ENCODE peak calls at places on chromosome 11, in five cellular contexts. U, F, Y, G and V are unnamed samples.

GRCh38 chr11:1202776-1203504 is 19.9 kb upstream of the MUC5B start:
- DNase-seq in U (peak; percentile 24), F (peak; percentile 64), Y (no peak), G (peak; percentile 14), V (peak; percentile 73)

GRCh38 chr11:15114501-15115475 is at the start of gene INSC:
- DNase-seq in U (no peak), F (peak; percentile 29), Y (no peak), G (no peak), V (no peak)

GRCh38 chr11:108593910-108594434 is 404 bp upstream of the EXPH5 start:
- DNase-seq in U (no peak), F (no peak), Y (no peak), G (no peak), V (no peak)

GRCh38 chr11:64894070-64894811 is 15.8 kb upstream of the EHD1 start:
- DNase-seq in U (peak; percentile 76), F (peak; percentile 85), Y (peak; percentile 74), G (peak; percentile 83), V (peak; percentile 74)

GRCh38 chr11:122180435-122180834 is 64.4 kb upstream of the BLID start:
- DNase-seq in U (no peak), F (no peak), Y (no peak), G (peak; percentile 61), V (peak; percentile 89)

GRCh38 chr11:115226556-115226955 is 277.7 kb downstream of the CADM1 start:
- DNase-seq in U (peak; percentile 39), F (no peak), Y (no peak), G (no peak), V (no peak)

GRCh38 chr11:84642500-84642899 is 984.6 kb downstream of the DLG2 start:
- DNase-seq in U (no peak), F (no peak), Y (no peak), G (no peak), V (no peak)

GRCh38 chr11:1310772-1311468 is 1.5 kb upstream of the TOLLIP start:
- DNase-seq in U (no peak), F (no peak), Y (no peak), G (no peak), V (no peak)

GRCh38 chr11:75140269-75141138 is 10.4 kb upstream of the SLCO2B1 start:
- DNase-seq in U (peak; percentile 47), F (peak; percentile 70), Y (no peak), G (peak; percentile 51), V (peak; percentile 61)

GRCh38 chr11:62974848-62975522 is 9.8 kb downstream of the SLC22A6 start:
- DNase-seq in U (peak; percentile 6), F (peak; percentile 76), Y (no peak), G (no peak), V (no peak)

GRCh38 chr11:113096661-113097060 is 135.4 kb downstream of the NCAM1 start:
- DNase-seq in U (no peak), F (no peak), Y (no peak), G (no peak), V (no peak)

GRCh38 chr11:38648597-38648996 is 2050.6 kb upstream of the RAG2 start:
- DNase-seq in U (no peak), F (no peak), Y (no peak), G (no peak), V (no peak)

GRCh38 chr11:36380296-36381004 is 84.4 kb downstream of the PRR5L start:
- DNase-seq in U (no peak), F (no peak), Y (no peak), G (no peak), V (no peak)

GRCh38 chr11:100878474-100878873 is 191.4 kb downstream of the ARHGAP42 start:
- DNase-seq in U (no peak), F (no peak), Y (no peak), G (no peak), V (no peak)

GRCh38 chr11:118436639-118437045 is 350 bp downstream of the KMT2A start:
- DNase-seq in U (no peak), F (peak; percentile 31), Y (no peak), G (no peak), V (peak; percentile 67)

GRCh38 chr11:76579047-76579751 is 91.3 kb downstream of the LRRC32 start:
- DNase-seq in U (no peak), F (peak; percentile 37), Y (peak; percentile 46), G (peak; percentile 62), V (peak; percentile 63)

GRCh38 chr11:120657306-120658070 is 145.9 kb downstream of the GRIK4 start:
- DNase-seq in U (no peak), F (no peak), Y (no peak), G (no peak), V (no peak)

GRCh38 chr11:4643682-4644081 is at the start of gene OR51E1:
- DNase-seq in U (no peak), F (no peak), Y (no peak), G (no peak), V (no peak)

GRCh38 chr11:40403321-40403720 is 1056.1 kb downstream of the LRRC4C start:
- DNase-seq in U (no peak), F (no peak), Y (no peak), G (no peak), V (no peak)

GRCh38 chr11:19903620-19904069 is 191.0 kb downstream of the NAV2 start:
- DNase-seq in U (peak; percentile 60), F (peak; percentile 85), Y (peak; percentile 72), G (peak; percentile 75), V (peak; percentile 80)

GRCh38 chr11:117381481-117381880 is 53.8 kb downstream of the CEP164 start:
- DNase-seq in U (no peak), F (no peak), Y (no peak), G (no peak), V (no peak)

GRCh38 chr11:70187771-70188170 is 15.3 kb upstream of the FADD start:
- DNase-seq in U (no peak), F (no peak), Y (no peak), G (no peak), V (no peak)

GRCh38 chr11:69055598-69056516 is 7.1 kb downstream of the TPCN2 start:
- DNase-seq in U (no peak), F (no peak), Y (no peak), G (no peak), V (peak; percentile 85)

GRCh38 chr11:122711831-122712378 is 56.4 kb downstream of the UBASH3B start:
- DNase-seq in U (no peak), F (no peak), Y (no peak), G (no peak), V (no peak)

GRCh38 chr11:2730323-2731284 is 30.8 kb upstream of the KCNQ1OT1 start:
- DNase-seq in U (peak; percentile 91), F (peak; percentile 56), Y (no peak), G (no peak), V (no peak)

GRCh38 chr11:20672575-20672974 is 3.2 kb downstream of the NELL1 start:
- DNase-seq in U (peak; percentile 18), F (no peak), Y (no peak), G (no peak), V (no peak)

GRCh38 chr11:64536396-64536935 is 54.6 kb upstream of the SLC22A12 start:
- DNase-seq in U (no peak), F (no peak), Y (no peak), G (no peak), V (no peak)

GRCh38 chr11:110908401-110909106 is 196.3 kb upstream of the ARHGAP20 start:
- DNase-seq in U (no peak), F (no peak), Y (no peak), G (no peak), V (no peak)

DNA sequence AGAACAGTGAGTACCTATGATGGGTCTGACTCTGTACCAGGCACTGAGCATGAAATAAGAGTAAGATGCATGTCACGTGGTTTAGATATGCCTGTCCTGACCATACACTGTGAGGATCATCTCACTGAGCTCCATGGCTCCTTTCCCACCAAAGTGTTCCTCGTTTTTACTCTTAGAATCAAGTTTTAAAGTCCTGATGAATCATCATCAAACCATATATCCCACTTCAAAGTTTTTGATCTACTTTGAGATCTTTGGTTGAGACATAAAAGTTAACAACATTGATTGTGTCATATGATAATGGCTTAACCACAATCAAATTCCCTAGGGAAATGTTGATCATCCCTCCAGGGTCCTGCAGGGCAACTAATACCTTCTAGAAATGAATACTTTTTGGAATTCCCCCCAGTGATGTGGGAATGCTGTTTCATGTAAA is 12.8 kb downstream of the ETS1 start:
- DNase-seq in U (no peak), F (no peak), Y (no peak), G (no peak), V (no peak)
- H3K27ac ChIP-seq in U (no peak overlapping the region), F (no peak overlapping the region), Y (no peak overlapping the region), G (peak overlapping the region; percentile 72), V (no peak overlapping the region)

DNA sequence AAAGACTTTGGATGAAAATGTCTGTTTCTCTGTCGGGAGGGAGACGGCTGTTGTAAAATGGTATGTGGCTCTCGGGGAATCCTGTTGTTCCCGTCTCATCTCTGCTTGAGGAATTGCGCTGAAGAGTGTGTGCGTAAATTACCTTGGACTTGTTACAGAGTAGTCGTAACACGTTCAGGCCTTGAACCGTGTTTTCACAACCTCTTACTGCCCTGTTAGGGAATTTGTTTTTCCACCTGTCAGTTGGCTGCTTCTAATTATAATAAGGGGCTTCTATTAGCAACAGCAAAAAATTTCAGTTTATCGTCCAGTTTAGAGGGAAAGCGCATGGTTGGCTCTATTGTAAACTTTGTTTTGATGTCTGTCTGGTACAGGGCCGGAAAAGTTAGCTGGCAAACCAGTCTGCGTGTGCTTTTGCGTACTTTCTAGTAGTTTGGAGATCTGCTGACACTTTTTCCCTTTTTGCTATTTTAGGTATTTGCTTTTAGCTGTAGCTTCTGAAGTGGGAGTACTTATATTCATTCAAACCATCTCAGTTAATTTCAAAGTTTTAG is 1.5 kb downstream of the HIPK3 start:
- DNase-seq in U (peak; percentile 53), F (no peak), Y (no peak), G (no peak), V (no peak)
- H3K4me3 ChIP-seq in U (peak overlapping the region; percentile 98), F (peak overlapping the region; percentile 46), Y (peak overlapping the region; percentile 95), G (peak overlapping the region; percentile 90), V (peak overlapping the region; percentile 98)

DNA sequence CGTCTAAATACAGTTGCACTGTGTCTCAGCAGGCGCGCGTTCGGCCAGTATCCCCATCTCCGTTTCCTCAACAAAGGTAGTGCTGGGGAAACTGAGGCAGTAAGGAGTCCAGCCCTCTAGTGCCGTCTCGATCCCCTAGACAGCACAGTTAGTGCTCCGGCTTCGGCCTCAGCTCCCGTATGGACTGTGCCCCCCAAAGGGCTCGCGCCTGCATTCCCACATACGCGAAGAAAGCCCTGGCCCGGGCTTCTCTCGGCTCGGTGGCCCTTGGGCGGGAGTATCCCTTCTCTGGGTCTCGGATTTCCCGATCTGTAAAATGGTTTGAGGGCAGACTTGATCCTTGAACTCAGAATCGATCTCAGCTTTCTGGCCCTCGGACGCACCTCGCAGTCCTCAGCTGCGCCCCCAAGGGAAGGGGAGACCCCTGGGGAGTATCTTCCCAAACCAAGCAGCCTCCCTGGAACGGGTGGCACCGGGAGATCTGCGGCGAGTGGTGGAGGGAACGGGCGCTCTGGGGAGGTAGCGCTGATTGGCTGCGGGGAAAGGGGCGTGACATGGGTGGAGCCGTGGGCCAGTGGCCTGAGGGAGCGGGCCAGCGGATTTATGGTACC is 759 bp upstream of the PEX16 start:
- DNase-seq in U (peak; percentile 63), F (peak; percentile 86), Y (peak; percentile 81), G (peak; percentile 88), V (peak; percentile 91)
- H3K4me1 ChIP-seq in U (peaks cover 41% of the 10 kb centered on the region), F (peaks cover 59% of the 10 kb centered on the region), Y (no peaks in the 10 kb centered on the region), G (peaks cover 20% of the 10 kb centered on the region), V (peaks cover 52% of the 10 kb centered on the region)

GRCh38 chr11:114145166-114145695 is 85.7 kb downstream of the ZBTB16 start:
- DNase-seq in U (no peak), F (no peak), Y (no peak), G (no peak), V (no peak)

GRCh38 chr11:114138411-114138810 is 78.9 kb downstream of the ZBTB16 start:
- DNase-seq in U (no peak), F (no peak), Y (no peak), G (no peak), V (no peak)

GRCh38 chr11:114142646-114143045 is 83.1 kb downstream of the ZBTB16 start:
- DNase-seq in U (no peak), F (no peak), Y (no peak), G (peak; percentile 77), V (no peak)

GRCh38 chr11:114140826-114141225 is 81.3 kb downstream of the ZBTB16 start:
- DNase-seq in U (no peak), F (no peak), Y (no peak), G (no peak), V (no peak)

GRCh38 chr11:114141863-114142590 is 82.5 kb downstream of the ZBTB16 start:
- DNase-seq in U (no peak), F (no peak), Y (no peak), G (no peak), V (no peak)
- H3K27ac ChIP-seq in U (no peak overlapping the region), F (peak overlapping the region; percentile 8), Y (no peak overlapping the region), G (peak overlapping the region; percentile 100), V (peak overlapping the region; percentile 94)